ENCODE peak calls at places on chromosomes 4 and X, in six cellular contexts. One of them, this sample, is unnamed.

GRCh38 chr4:2830632-2831610 is 12.7 kb upstream of the ADD1 start:
- DNase-seq in mucosa of descending colon: no peak
- DNase-seq in coronary artery: peak; percentile 65
- DNase-seq in GM13976: no peak
- DNase-seq in sigmoid colon: peak; percentile 50
- DNase-seq in mesothelial cell of epicardium: no peak
- DNase-seq in this sample: no peak

GRCh38 chr4:86960557-86960959 is 25.7 kb downstream of the AFF1 start:
- DNase-seq in mucosa of descending colon: no peak
- DNase-seq in coronary artery: no peak
- DNase-seq in GM13976: no peak
- DNase-seq in sigmoid colon: no peak
- DNase-seq in mesothelial cell of epicardium: no peak
- DNase-seq in this sample: no peak

GRCh38 chr4:173761938-173762337 is 231.9 kb upstream of the HAND2 start:
- DNase-seq in mucosa of descending colon: no peak
- DNase-seq in coronary artery: no peak
- DNase-seq in GM13976: no peak
- DNase-seq in sigmoid colon: no peak
- DNase-seq in mesothelial cell of epicardium: no peak
- DNase-seq in this sample: no peak

GRCh38 chrX:103418811-103419210 is 42.5 kb downstream of the BEX3 start:
- DNase-seq in mucosa of descending colon: no peak
- DNase-seq in coronary artery: no peak
- DNase-seq in GM13976: no peak
- DNase-seq in sigmoid colon: no peak
- DNase-seq in mesothelial cell of epicardium: no peak
- DNase-seq in this sample: no peak

GRCh38 chr4:156113138-156113537 is 159.5 kb upstream of the CTSO start:
- DNase-seq in mucosa of descending colon: no peak
- DNase-seq in coronary artery: no peak
- DNase-seq in GM13976: peak; percentile 4
- DNase-seq in sigmoid colon: no peak
- DNase-seq in mesothelial cell of epicardium: no peak
- DNase-seq in this sample: no peak

GRCh38 chr4:40998680-40999358 is 215.5 kb downstream of the APBB2 start:
- DNase-seq in mucosa of descending colon: no peak
- DNase-seq in coronary artery: no peak
- DNase-seq in GM13976: no peak
- DNase-seq in sigmoid colon: no peak
- DNase-seq in mesothelial cell of epicardium: no peak
- DNase-seq in this sample: no peak

GRCh38 chr4:126658391-126658790 is 974.4 kb upstream of the INTU start:
- DNase-seq in mucosa of descending colon: no peak
- DNase-seq in coronary artery: no peak
- DNase-seq in GM13976: no peak
- DNase-seq in sigmoid colon: no peak
- DNase-seq in mesothelial cell of epicardium: no peak
- DNase-seq in this sample: no peak

GRCh38 chrX:30898886-30899285 is 9.8 kb upstream of the TAB3 start:
- DNase-seq in mucosa of descending colon: no peak
- DNase-seq in coronary artery: no peak
- DNase-seq in GM13976: no peak
- DNase-seq in sigmoid colon: no peak
- DNase-seq in mesothelial cell of epicardium: no peak
- DNase-seq in this sample: no peak

GRCh38 chr4:143514432-143514831 is 930 bp downstream of the SMARCA5 start:
- DNase-seq in mucosa of descending colon: peak; percentile 53
- DNase-seq in coronary artery: peak; percentile 78
- DNase-seq in GM13976: peak; percentile 11
- DNase-seq in sigmoid colon: peak; percentile 81
- DNase-seq in mesothelial cell of epicardium: peak; percentile 49
- DNase-seq in this sample: peak; percentile 80

GRCh38 chr4:125765936-125766335 is 451.2 kb downstream of the FAT4 start:
- DNase-seq in mucosa of descending colon: no peak
- DNase-seq in coronary artery: no peak
- DNase-seq in GM13976: no peak
- DNase-seq in sigmoid colon: no peak
- DNase-seq in mesothelial cell of epicardium: no peak
- DNase-seq in this sample: no peak

GRCh38 chrX:65677954-65678469 is 10.6 kb downstream of the MSN start:
- DNase-seq in mucosa of descending colon: peak; percentile 20
- DNase-seq in coronary artery: peak; percentile 77
- DNase-seq in GM13976: no peak
- DNase-seq in sigmoid colon: peak; percentile 66
- DNase-seq in mesothelial cell of epicardium: no peak
- DNase-seq in this sample: no peak

GRCh38 chrX:9656277-9656676 is 109.4 kb downstream of the GPR143 start:
- DNase-seq in mucosa of descending colon: no peak
- DNase-seq in coronary artery: no peak
- DNase-seq in GM13976: no peak
- DNase-seq in sigmoid colon: no peak
- DNase-seq in mesothelial cell of epicardium: no peak
- DNase-seq in this sample: no peak

DNA sequence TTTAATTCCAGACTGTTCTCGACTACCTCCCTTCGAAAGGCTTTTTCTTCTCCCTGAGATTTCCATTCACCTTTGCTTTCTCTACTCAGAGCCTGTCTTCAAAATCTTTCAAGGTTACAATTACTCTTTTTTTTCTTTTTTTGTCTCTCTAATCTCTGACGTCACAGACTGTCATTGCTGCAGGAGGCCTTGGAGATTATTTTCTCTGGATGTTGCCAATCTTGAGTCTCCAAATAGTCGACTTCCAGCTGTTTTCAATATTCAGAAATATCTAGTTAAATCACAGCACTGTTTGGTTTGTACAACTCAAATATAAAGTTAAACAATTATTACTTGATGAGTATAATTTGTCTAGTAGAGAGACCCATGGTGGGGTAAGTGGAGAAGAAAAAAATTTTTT is 359.0 kb upstream of the BOD1L1 start:
- DNase-seq in mucosa of descending colon: no peak
- DNase-seq in coronary artery: no peak
- DNase-seq in GM13976: no peak
- DNase-seq in sigmoid colon: no peak
- DNase-seq in mesothelial cell of epicardium: no peak
- DNase-seq in this sample: no peak
- TF ChIP-seq CTCF in mucosa of descending colon: no peak
- TF ChIP-seq CTCF in coronary artery: no peak
- TF ChIP-seq CTCF in GM13976: no peak
- TF ChIP-seq CTCF in sigmoid colon: no peak
- TF ChIP-seq CTCF in mesothelial cell of epicardium: no peak
- TF ChIP-seq CTCF in this sample: no peak

GRCh38 chr4:124334119-124334518 is 378.4 kb downstream of the ANKRD50 start:
- DNase-seq in mucosa of descending colon: peak; percentile 80
- DNase-seq in coronary artery: no peak
- DNase-seq in GM13976: peak; percentile 12
- DNase-seq in sigmoid colon: no peak
- DNase-seq in mesothelial cell of epicardium: no peak
- DNase-seq in this sample: peak; percentile 46
- TF ChIP-seq CTCF in mucosa of descending colon: peak; percentile 9
- TF ChIP-seq CTCF in coronary artery: peak; percentile 47
- TF ChIP-seq CTCF in GM13976: peak; percentile 45
- TF ChIP-seq CTCF in sigmoid colon: peak; percentile 56
- TF ChIP-seq CTCF in mesothelial cell of epicardium: peak; percentile 59
- TF ChIP-seq CTCF in this sample: peak; percentile 33

DNA sequence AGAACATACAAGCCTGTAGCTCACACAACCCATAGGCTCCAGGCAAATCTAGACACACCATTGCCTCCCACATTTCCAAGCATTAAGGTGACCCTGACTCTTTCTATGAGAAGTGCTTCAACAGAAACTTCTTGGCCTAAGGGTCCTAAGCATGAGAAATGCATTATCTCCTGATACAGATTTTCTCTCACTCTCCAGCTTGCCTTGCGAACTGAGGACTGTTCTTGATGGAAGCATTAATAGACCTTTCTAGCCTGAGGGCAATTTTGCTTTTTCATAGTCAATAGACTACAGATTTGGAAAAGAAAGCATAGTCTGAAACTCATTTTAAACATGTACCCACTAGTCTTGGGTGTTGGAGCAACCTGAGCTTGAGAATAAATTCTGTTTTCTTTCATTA is 1801.3 kb upstream of the PCDH7 start:
- DNase-seq in mucosa of descending colon: no peak
- DNase-seq in coronary artery: no peak
- DNase-seq in GM13976: no peak
- DNase-seq in sigmoid colon: no peak
- DNase-seq in mesothelial cell of epicardium: no peak
- DNase-seq in this sample: no peak
- TF ChIP-seq CTCF in mucosa of descending colon: no peak
- TF ChIP-seq CTCF in coronary artery: no peak
- TF ChIP-seq CTCF in GM13976: no peak
- TF ChIP-seq CTCF in sigmoid colon: no peak
- TF ChIP-seq CTCF in mesothelial cell of epicardium: no peak
- TF ChIP-seq CTCF in this sample: no peak

DNA sequence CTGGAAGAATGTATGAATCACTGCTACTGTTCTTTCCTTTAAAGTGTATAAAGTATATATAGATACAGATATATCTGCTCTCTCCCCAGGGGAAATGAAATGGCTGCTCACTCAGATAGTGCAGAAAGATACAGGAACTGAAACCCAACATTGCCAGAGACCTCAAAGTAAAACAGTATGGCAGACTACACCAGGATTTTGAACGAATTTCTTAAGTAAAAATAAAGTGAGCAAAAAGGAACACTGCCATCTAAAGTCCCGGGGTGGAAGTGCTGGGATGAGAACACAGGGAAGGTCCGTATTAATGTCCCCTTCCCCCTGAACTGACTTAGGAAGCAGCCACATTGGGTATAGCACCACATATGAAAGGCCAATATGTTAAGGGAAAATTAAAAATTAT is 93.4 kb downstream of the TMA16 start:
- DNase-seq in mucosa of descending colon: no peak
- DNase-seq in coronary artery: no peak
- DNase-seq in GM13976: peak; percentile 28
- DNase-seq in sigmoid colon: no peak
- DNase-seq in mesothelial cell of epicardium: no peak
- DNase-seq in this sample: peak; percentile 14
- TF ChIP-seq CTCF in mucosa of descending colon: no peak
- TF ChIP-seq CTCF in coronary artery: no peak
- TF ChIP-seq CTCF in GM13976: peak; percentile 28
- TF ChIP-seq CTCF in sigmoid colon: no peak
- TF ChIP-seq CTCF in mesothelial cell of epicardium: no peak
- TF ChIP-seq CTCF in this sample: peak; percentile 33

DNA sequence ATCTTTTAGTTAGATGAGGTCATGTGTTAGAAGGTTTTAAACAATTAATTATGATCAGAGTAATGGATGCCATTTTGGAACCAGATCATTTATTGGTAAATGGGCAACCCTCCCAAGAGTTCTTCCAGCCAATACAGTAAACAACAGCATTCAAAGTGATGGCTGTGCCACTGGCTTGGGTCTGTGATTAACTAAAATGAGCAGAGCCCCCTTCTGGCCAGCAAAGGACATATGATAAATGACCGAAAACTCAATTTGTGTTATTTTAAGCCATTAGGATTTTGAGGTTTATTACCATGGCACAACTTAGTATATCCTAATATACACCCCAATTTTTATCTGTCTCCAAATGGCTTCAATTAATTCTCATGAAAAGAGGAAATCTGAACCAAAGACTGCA is 90.8 kb upstream of the NPFFR2 start:
- DNase-seq in mucosa of descending colon: peak; percentile 35
- DNase-seq in coronary artery: no peak
- DNase-seq in GM13976: peak; percentile 11
- DNase-seq in sigmoid colon: no peak
- DNase-seq in mesothelial cell of epicardium: no peak
- DNase-seq in this sample: peak; percentile 38
- TF ChIP-seq CTCF in mucosa of descending colon: no peak
- TF ChIP-seq CTCF in coronary artery: no peak
- TF ChIP-seq CTCF in GM13976: no peak
- TF ChIP-seq CTCF in sigmoid colon: no peak
- TF ChIP-seq CTCF in mesothelial cell of epicardium: peak; percentile 28
- TF ChIP-seq CTCF in this sample: peak; percentile 33

This sample was measured in WERI-Rb-1.